ENCODE peak calls at places on chromosomes 11 and 22, in nine cellular contexts. K, R, N, X, Z, W, D, V and G are unnamed samples.

GRCh38 chr11:120180571-120181445 is 30.0 kb upstream of the OAF start:
- DNase-seq in K (no peak), R (no peak), N (no peak), X (peak; percentile 20), Z (no peak), W (peak; percentile 14), D (no peak), V (peak; percentile 86), G (no peak)

GRCh38 chr11:86442827-86443226 is 68.1 kb downstream of the CCDC81 start:
- DNase-seq in K (no peak), R (no peak), N (no peak), X (no peak), Z (no peak), W (no peak), D (no peak), V (no peak), G (no peak)

GRCh38 chr22:47080100-47080499 is 317.6 kb downstream of the TBC1D22A start:
- DNase-seq in K (no peak), R (no peak), N (no peak), X (no peak), Z (no peak), W (no peak), D (no peak), V (no peak), G (no peak)

GRCh38 chr11:118537409-118537980 is 6.5 kb downstream of the TMEM25 start:
- DNase-seq in K (no peak), R (no peak), N (no peak), X (no peak), Z (no peak), W (no peak), D (no peak), V (no peak), G (no peak)

GRCh38 chr11:66068923-66069714 is 953 bp upstream of the PACS1 start:
- DNase-seq in K (peak; percentile 68), R (peak; percentile 75), N (no peak), X (peak; percentile 58), Z (peak; percentile 77), W (peak; percentile 44), D (no peak), V (peak; percentile 46), G (peak; percentile 59)

GRCh38 chr22:26394787-26395186 is 34.3 kb upstream of the ASPHD2 start:
- DNase-seq in K (no peak), R (no peak), N (no peak), X (no peak), Z (no peak), W (no peak), D (no peak), V (no peak), G (no peak)

GRCh38 chr11:94557992-94558391 is 9.2 kb upstream of the PIWIL4 start:
- DNase-seq in K (no peak), R (no peak), N (no peak), X (no peak), Z (no peak), W (no peak), D (no peak), V (no peak), G (no peak)

GRCh38 chr11:113894421-113894996 is 10.1 kb upstream of the HTR3B start:
- DNase-seq in K (no peak), R (no peak), N (no peak), X (no peak), Z (no peak), W (no peak), D (no peak), V (no peak), G (no peak)

GRCh38 chr11:67090717-67091116 is 28.3 kb upstream of the KDM2A start:
- DNase-seq in K (no peak), R (no peak), N (no peak), X (no peak), Z (no peak), W (no peak), D (no peak), V (no peak), G (no peak)

GRCh38 chr11:67099841-67100324 is 19.2 kb upstream of the KDM2A start:
- DNase-seq in K (no peak), R (peak; percentile 9), N (no peak), X (no peak), Z (no peak), W (no peak), D (no peak), V (no peak), G (peak; percentile 38)

GRCh38 chr11:67098799-67099198 is 20.3 kb upstream of the KDM2A start:
- DNase-seq in K (no peak), R (peak; percentile 1), N (no peak), X (no peak), Z (no peak), W (no peak), D (no peak), V (no peak), G (no peak)

DNA sequence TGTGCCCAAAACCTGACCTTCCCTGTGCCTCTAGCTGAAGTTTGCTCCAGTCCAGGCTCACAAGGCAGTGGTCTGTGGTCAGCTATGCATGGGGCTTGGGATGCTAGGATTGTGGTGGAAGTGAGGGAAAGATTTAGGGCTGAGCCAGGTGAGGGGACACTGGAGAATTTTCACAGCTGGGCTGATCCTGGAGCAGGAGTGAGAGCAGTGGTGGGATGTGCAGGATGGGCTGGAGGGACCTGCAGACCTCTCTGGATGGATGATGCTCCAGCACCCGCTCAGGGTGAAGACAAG is 23.9 kb upstream of the KDM2A start:
- DNase-seq in K (no peak), R (no peak), N (no peak), X (no peak), Z (no peak), W (no peak), D (no peak), V (no peak), G (no peak)
- TF ChIP-seq CTCF in K (no peak), R (no peak), N (no peak), X (no peak), Z (no peak), W (no peak), D (no peak), V (no peak), G (no peak)

GRCh38 chr11:69774354-69775162 is 583 bp downstream of the FGF4 start:
- DNase-seq in K (no peak), R (no peak), N (no peak), X (no peak), Z (no peak), W (no peak), D (no peak), V (no peak), G (no peak)

GRCh38 chr11:69770525-69770924 is 4.6 kb downstream of the FGF4 start:
- DNase-seq in K (no peak), R (no peak), N (no peak), X (no peak), Z (no peak), W (no peak), D (no peak), V (no peak), G (no peak)

GRCh38 chr11:69772646-69773045 is 2.5 kb downstream of the FGF4 start:
- DNase-seq in K (no peak), R (no peak), N (no peak), X (no peak), Z (no peak), W (no peak), D (no peak), V (no peak), G (no peak)

GRCh38 chr11:69773626-69774353 is 1.4 kb downstream of the FGF4 start:
- DNase-seq in K (no peak), R (no peak), N (no peak), X (no peak), Z (no peak), W (no peak), D (no peak), V (no peak), G (no peak)

GRCh38 chr11:69771466-69771865 is 3.7 kb downstream of the FGF4 start:
- DNase-seq in K (no peak), R (no peak), N (no peak), X (no peak), Z (no peak), W (no peak), D (no peak), V (no peak), G (no peak)
- H3K4me3 ChIP-seq in K (no peak overlapping the region), R (no peak overlapping the region), N (no peak overlapping the region), X (no peak overlapping the region), Z (no peak overlapping the region), W (no peak overlapping the region), D (no peak overlapping the region), V (no peak overlapping the region), G (no peak overlapping the region)

GRCh38 chr11:68353118-68353517 is 40.7 kb downstream of the LRP5 start:
- DNase-seq in K (no peak), R (no peak), N (no peak), X (no peak), Z (peak; percentile 35), W (no peak), D (no peak), V (no peak), G (no peak)

GRCh38 chr11:68351450-68352275 is 39.3 kb downstream of the LRP5 start:
- DNase-seq in K (no peak), R (no peak), N (no peak), X (no peak), Z (no peak), W (no peak), D (no peak), V (no peak), G (no peak)

GRCh38 chr11:68350759-68351449 is 38.5 kb downstream of the LRP5 start:
- DNase-seq in K (no peak), R (no peak), N (no peak), X (no peak), Z (no peak), W (no peak), D (no peak), V (no peak), G (peak; percentile 8)

GRCh38 chr11:68353669-68354068 is 41.3 kb downstream of the LRP5 start:
- DNase-seq in K (no peak), R (no peak), N (no peak), X (no peak), Z (peak; percentile 25), W (no peak), D (no peak), V (no peak), G (no peak)

DNA sequence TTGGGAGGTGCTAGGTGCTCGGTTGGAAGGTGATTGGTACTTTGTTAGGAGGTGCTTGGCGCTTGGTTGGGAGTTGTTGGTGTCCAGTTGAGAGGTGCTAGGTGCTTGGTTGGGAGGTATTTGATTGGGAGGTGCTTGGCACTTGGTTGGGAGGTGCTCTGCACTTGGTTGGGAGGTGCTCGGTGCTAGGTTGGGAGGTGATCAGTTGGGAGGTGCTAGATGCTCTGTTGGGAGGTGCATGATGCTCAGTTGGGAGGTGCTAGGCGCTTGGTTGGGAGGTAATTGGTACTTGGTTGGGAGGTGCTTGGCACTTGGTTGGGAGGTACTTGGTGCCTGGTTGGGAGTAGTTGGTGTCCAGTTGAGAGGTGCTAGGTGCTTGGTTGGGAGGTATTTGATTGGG is 40.2 kb downstream of the LRP5 start:
- DNase-seq in K (no peak), R (no peak), N (no peak), X (no peak), Z (no peak), W (no peak), D (no peak), V (no peak), G (no peak)
- TF ChIP-seq CTCF in K (no peak), R (no peak), N (no peak), X (no peak), Z (no peak), W (no peak), D (no peak), V (no peak), G (no peak)

GRCh38 chr11:108536783-108537182 is 38.6 kb upstream of the POGLUT3 start:
- DNase-seq in K (no peak), R (no peak), N (no peak), X (no peak), Z (no peak), W (no peak), D (no peak), V (peak; percentile 89), G (no peak)
- H3K4me3 ChIP-seq in K (no peak overlapping the region), R (no peak overlapping the region), N (no peak overlapping the region), X (no peak overlapping the region), Z (no peak overlapping the region), W (no peak overlapping the region), D (no peak overlapping the region), V (no peak overlapping the region), G (no peak overlapping the region)

GRCh38 chr11:34890812-34891211 is 25.4 kb downstream of the APIP start:
- DNase-seq in K (no peak), R (no peak), N (peak; percentile 56), X (no peak), Z (no peak), W (no peak), D (no peak), V (peak; percentile 59), G (no peak)
- TF ChIP-seq CTCF in K (peak; percentile 73), R (peak; percentile 15), N (peak; percentile 40), X (peak; percentile 58), Z (peak; percentile 81), W (no peak), D (peak; percentile 60), V (peak; percentile 28), G (peak; percentile 25)